ENCODE peak calls at places on chromosome 7, in four cellular contexts. Q, W, M and R are unnamed samples.

GRCh38 chr7:85659364-85659763 is 472.5 kb upstream of the SEMA3D start:
- DNase-seq in Q (no peak), W (no peak), M (no peak), R (no peak)

GRCh38 chr7:44071726-44072363 is 6.5 kb upstream of the PGAM2 start:
- DNase-seq in Q (peak; percentile 20), W (no peak), M (no peak), R (no peak)

GRCh38 chr7:340200-340937 is 50.4 kb downstream of the FOXL3 start:
- DNase-seq in Q (no peak), W (no peak), M (no peak), R (no peak)

GRCh38 chr7:108459922-108460551 is 3.8 kb upstream of the NRCAM start:
- DNase-seq in Q (no peak), W (peak; percentile 58), M (no peak), R (no peak)

GRCh38 chr7:149872419-149873073 is 1.2 kb upstream of the ATP6V0E2 start:
- DNase-seq in Q (peak; percentile 74), W (peak; percentile 72), M (peak; percentile 82), R (no peak)

GRCh38 chr7:103143865-103144264 is 5.0 kb downstream of the NAPEPLD start:
- DNase-seq in Q (no peak), W (no peak), M (no peak), R (no peak)

GRCh38 chr7:91852263-91852741 is 28.2 kb downstream of the MTERF1 start:
- DNase-seq in Q (no peak), W (peak; percentile 12), M (no peak), R (no peak)

GRCh38 chr7:45092931-45093235 is 4.1 kb upstream of the NACAD start:
- DNase-seq in Q (no peak), W (no peak), M (no peak), R (no peak)

GRCh38 chr7:140924019-140924820 is 509 bp downstream of the BRAF start:
- DNase-seq in Q (peak; percentile 78), W (peak; percentile 90), M (peak; percentile 90), R (peak; percentile 16)

GRCh38 chr7:65925040-65925439 is 52.2 kb downstream of the VKORC1L1 start:
- DNase-seq in Q (no peak), W (no peak), M (no peak), R (no peak)

GRCh38 chr7:16739863-16740622 is 13.5 kb upstream of the TSPAN13 start:
- DNase-seq in Q (peak; percentile 46), W (no peak), M (no peak), R (peak; percentile 90)

GRCh38 chr7:17546206-17546998 is 247.9 kb downstream of the AHR start:
- DNase-seq in Q (no peak), W (no peak), M (no peak), R (no peak)

GRCh38 chr7:42928754-42929153 is 3.2 kb downstream of the PSMA2 start:
- DNase-seq in Q (no peak), W (no peak), M (no peak), R (no peak)

GRCh38 chr7:49174396-49174795 is 250.0 kb downstream of the CDC14C start:
- DNase-seq in Q (no peak), W (no peak), M (no peak), R (no peak)

GRCh38 chr7:13407911-13408310 is 581.6 kb downstream of the ETV1 start:
- DNase-seq in Q (no peak), W (peak; percentile 33), M (no peak), R (no peak)

GRCh38 chr7:114217026-114217425 is 197.6 kb upstream of the FOXP2 start:
- DNase-seq in Q (no peak), W (no peak), M (no peak), R (no peak)
- TF ChIP-seq CTCF in Q (no peak), W (no peak), M (peak; percentile 44), R (no peak)

DNA sequence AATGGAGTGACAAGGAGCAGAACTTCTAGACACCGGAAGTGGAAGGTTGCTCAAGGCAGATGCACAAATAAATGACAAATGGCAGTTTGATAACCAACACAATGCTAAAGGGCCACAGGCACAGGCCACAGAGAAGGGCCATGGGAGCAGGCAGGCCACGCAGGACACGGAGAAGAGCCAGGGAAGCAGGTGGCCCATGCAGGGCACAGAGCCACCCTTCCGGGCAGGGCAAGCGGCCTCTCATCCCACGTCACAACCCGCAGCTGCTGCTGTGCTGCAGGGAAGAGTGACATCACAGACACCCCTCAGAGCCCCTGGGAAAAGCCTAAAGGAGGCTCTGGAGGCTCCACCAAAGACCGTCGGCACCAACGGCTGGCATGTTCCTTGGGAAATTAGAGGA is 328.5 kb downstream of the PTPRN2 start:
- DNase-seq in Q (no peak), W (no peak), M (no peak), R (no peak)
- H3K9me3 ChIP-seq in Q (no peaks in the 10 kb centered on the region), W (no peaks in the 10 kb centered on the region), M (peaks cover 90% of the 10 kb centered on the region), R (peaks cover 94% of the 10 kb centered on the region)

DNA sequence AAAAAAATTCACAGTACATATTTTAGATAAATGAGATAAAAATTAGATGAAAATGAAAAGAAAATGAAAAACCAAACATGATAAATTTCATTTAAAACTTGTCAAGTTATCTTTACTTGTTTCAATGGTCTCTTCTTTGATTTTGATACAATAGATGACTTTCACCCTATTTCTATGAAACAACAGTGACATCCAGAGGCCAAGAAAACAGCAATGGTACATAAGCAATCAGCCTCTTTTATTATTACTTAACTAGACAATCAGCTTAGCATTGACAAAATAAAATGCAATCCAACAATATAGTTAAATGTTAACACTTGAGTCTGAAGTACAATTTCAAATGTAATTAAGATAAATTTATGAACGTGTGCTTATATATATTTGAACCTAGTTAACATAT is 74.8 kb upstream of the GPR37 start:
- DNase-seq in Q (no peak), W (no peak), M (no peak), R (no peak)
- TF ChIP-seq CTCF in Q (no peak), W (peak; percentile 48), M (peak; percentile 75), R (peak; percentile 22)

GRCh38 chr7:8204674-8205377 is 57.1 kb downstream of the ICA1 start:
- DNase-seq in Q (no peak), W (no peak), M (no peak), R (no peak)
- H3K9me3 ChIP-seq in Q (no peaks in the 10 kb centered on the region), W (no peaks in the 10 kb centered on the region), M (no peaks in the 10 kb centered on the region), R (no peaks in the 10 kb centered on the region)

GRCh38 chr7:37097276-37097675 is 351.4 kb downstream of the ELMO1 start:
- DNase-seq in Q (no peak), W (no peak), M (no peak), R (no peak)
- TF ChIP-seq CTCF in Q (no peak), W (peak; percentile 46), M (peak; percentile 75), R (no peak)

GRCh38 chr7:1385086-1385808 is 74.0 kb downstream of the MICALL2 start:
- DNase-seq in Q (no peak), W (no peak), M (no peak), R (no peak)

GRCh38 chr7:1384113-1384415 is 75.2 kb downstream of the MICALL2 start:
- DNase-seq in Q (no peak), W (no peak), M (no peak), R (no peak)

GRCh38 chr7:1382553-1383397 is 76.5 kb downstream of the MICALL2 start:
- DNase-seq in Q (no peak), W (no peak), M (no peak), R (no peak)

GRCh38 chr7:1385809-1386622 is 73.3 kb downstream of the MICALL2 start:
- DNase-seq in Q (no peak), W (no peak), M (no peak), R (no peak)

DNA sequence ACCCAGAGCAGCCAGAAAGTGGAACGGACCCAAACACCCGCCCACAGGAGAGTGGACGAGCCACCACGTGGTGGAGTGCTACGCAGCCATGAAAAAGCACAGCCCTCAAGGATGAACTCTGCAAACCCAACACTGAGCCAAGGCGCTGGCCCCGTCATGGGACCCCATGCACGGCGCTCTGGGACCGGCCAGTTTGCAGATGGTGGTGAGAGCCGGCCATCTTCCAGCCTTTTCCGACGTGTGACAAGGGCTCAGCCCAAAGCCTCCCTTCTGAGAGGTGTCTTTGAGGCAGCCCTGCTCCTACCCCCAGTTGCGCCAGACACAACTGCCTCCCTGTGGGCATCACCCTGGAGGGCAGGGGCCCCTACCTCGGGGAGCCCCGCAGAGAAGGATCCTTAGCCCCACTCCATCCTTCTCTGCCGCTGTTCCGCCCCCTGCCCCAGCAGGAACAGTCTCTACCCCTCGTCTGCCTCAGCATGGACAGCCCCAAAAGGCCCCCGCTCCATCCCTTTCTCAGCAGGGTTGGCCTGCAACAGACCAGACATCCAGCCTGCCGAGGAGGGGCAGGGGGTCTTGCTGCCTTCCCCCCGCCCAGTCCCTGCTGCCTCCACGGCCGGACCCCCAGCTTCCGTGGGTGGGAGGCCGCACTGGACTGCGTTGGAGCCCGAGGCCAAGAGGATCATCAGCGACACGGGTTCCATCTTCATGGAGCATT is 75.7 kb downstream of the MICALL2 start:
- DNase-seq in Q (no peak), W (no peak), M (no peak), R (no peak)
- H3K9me3 ChIP-seq in Q (no peaks in the 10 kb centered on the region), W (no peaks in the 10 kb centered on the region), M (no peaks in the 10 kb centered on the region), R (peaks cover 4% of the 10 kb centered on the region)

GRCh38 chr7:111096997-111097396 is 6.1 kb downstream of the LRRN3 start:
- DNase-seq in Q (no peak), W (peak; percentile 89), M (peak; percentile 65), R (no peak)
- TF ChIP-seq CTCF in Q (no peak), W (peak; percentile 45), M (peak; percentile 54), R (no peak)

GRCh38 chr7:157827863-157828160 is 491.0 kb downstream of the DNAJB6 start:
- DNase-seq in Q (no peak), W (no peak), M (no peak), R (no peak)

GRCh38 chr7:157828881-157829280 is 492.1 kb downstream of the DNAJB6 start:
- DNase-seq in Q (no peak), W (no peak), M (no peak), R (no peak)

GRCh38 chr7:157829491-157829890 is 492.7 kb downstream of the DNAJB6 start:
- DNase-seq in Q (no peak), W (no peak), M (no peak), R (no peak)

GRCh38 chr7:157827045-157827862 is 490.4 kb downstream of the DNAJB6 start:
- DNase-seq in Q (no peak), W (no peak), M (no peak), R (no peak)

DNA sequence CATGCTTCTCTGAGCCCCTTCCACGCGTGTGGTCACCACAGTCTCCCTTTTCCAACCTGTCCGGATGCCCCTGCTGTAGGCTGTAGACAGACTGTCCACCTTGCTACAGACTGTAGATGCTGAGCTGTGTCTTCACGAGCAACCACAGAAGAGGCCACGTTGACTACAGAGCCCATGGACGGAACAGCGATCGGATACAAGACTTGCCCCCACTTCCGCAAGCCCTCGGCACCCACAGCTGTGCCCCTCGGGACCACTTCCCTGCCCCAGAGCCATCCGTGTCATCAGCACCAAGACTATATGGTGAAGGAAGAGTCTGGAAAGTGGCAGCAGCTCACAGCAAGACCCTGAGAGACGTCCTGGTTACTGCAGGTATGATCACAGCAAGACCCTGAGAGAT is 491.4 kb downstream of the DNAJB6 start:
- DNase-seq in Q (no peak), W (no peak), M (no peak), R (no peak)
- H3K9me3 ChIP-seq in Q (no peaks in the 10 kb centered on the region), W (no peaks in the 10 kb centered on the region), M (peaks cover 73% of the 10 kb centered on the region), R (peaks cover 93% of the 10 kb centered on the region)